ENCODE peak calls at places on chromosome 22, in five cellular contexts. Z, S, X, H and K are unnamed samples.

GRCh38 chr22:47035443-47035881 is 273.0 kb downstream of the TBC1D22A start:
- DNase-seq in Z (no peak), S (no peak), X (no peak), H (peak), K (no peak)

GRCh38 chr22:50076646-50077624 is 8.3 kb downstream of the MLC1 start:
- DNase-seq in Z (no peak), S (no peak), X (no peak), H (no peak), K (no peak)

GRCh38 chr22:48576333-48577013 is 1251.2 kb downstream of the BRD1 start:
- DNase-seq in Z (peak), S (peak), X (no peak), H (peak), K (no peak)

GRCh38 chr22:40383905-40384304 is 13.5 kb downstream of the SGSM3 start:
- DNase-seq in Z (no peak), S (no peak), X (no peak), H (peak), K (no peak)

GRCh38 chr22:18056802-18057474 is 20.9 kb upstream of the PEX26 start:
- DNase-seq in Z (no peak), S (no peak), X (no peak), H (no peak), K (no peak)

GRCh38 chr22:47736166-47737034 is 974.0 kb downstream of the TBC1D22A start:
- DNase-seq in Z (no peak), S (no peak), X (no peak), H (no peak), K (peak)

GRCh38 chr22:23119492-23120414 is 22.0 kb downstream of the RSPH14 start:
- DNase-seq in Z (no peak), S (no peak), X (no peak), H (no peak), K (no peak)

GRCh38 chr22:32754413-32755041 is 47.0 kb upstream of the TIMP3 start:
- DNase-seq in Z (peak), S (no peak), X (no peak), H (peak), K (no peak)

GRCh38 chr22:45688606-45689080 is 17.0 kb downstream of the ATXN10 start:
- DNase-seq in Z (peak), S (no peak), X (no peak), H (peak), K (peak)

GRCh38 chr22:31556627-31557203 is 60.4 kb downstream of the SFI1 start:
- DNase-seq in Z (peak), S (peak), X (no peak), H (peak), K (no peak)

GRCh38 chr22:16838073-16838472 is 12.9 kb upstream of the XKR3 start:
- DNase-seq in Z (no peak), S (no peak), X (no peak), H (no peak), K (no peak)

GRCh38 chr22:43592470-43592869 is 180.7 kb downstream of the MPPED1 start:
- DNase-seq in Z (no peak), S (peak), X (no peak), H (no peak), K (no peak)

DNA sequence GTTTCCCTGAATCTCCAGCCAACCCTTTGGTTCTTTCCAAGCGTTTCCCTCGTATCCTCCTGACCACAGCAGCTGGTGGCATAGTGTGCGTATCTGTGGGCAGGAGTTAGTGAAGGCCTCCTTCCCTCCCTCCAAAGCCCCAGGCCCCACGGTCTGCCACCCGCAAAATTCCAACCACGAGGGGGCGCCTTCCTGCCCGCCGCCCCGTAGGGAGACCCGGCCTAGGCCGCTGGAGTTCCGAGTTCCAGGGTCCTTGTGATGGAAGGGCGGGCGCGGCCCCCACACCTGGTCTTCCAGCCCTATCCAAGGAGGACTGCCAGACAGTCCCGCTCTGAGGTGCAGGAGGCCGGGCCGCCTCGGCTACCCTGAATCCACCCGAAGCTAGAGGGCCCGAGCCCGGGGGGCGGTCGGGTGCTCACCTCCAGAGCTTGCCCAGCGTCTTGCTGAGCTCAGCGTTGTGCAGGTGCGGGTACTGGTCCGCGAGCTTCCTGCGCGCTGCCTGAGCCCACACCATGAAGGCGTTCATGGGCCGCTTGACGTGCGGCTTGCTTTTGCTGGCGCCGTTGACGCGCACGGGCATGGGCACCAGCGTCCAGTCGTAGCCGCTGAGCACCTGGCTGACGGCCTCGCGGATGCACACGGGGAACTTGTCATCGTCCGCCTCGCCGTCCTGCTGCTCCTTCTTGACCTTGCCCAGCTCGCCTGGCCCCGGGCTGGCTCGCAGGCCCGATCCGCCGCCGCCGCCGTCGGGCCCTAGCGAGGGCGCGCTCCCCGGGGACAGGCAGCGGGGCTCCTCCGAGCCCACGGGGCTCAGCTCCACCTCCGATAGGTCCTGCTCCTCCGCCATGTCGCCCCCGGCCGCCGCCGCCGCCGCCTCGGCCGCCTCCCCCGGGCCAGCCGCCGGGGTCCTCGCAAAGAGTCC is 1.2 kb downstream of the SOX10 start:
- DNase-seq in Z (no peak), S (peak), X (no peak), H (no peak), K (no peak)
- TF ChIP-seq EZH2 in Z (peak), S (no peak), X (no peak), H (no peak), K (no peak)

GRCh38 chr22:44659140-44659539 is 42.9 kb upstream of the PRR5 start:
- DNase-seq in Z (peak), S (no peak), X (no peak), H (no peak), K (no peak)
- H3K27ac ChIP-seq in Z (peak), S (no peak), X (no peak), H (no peak), K (no peak)

DNA sequence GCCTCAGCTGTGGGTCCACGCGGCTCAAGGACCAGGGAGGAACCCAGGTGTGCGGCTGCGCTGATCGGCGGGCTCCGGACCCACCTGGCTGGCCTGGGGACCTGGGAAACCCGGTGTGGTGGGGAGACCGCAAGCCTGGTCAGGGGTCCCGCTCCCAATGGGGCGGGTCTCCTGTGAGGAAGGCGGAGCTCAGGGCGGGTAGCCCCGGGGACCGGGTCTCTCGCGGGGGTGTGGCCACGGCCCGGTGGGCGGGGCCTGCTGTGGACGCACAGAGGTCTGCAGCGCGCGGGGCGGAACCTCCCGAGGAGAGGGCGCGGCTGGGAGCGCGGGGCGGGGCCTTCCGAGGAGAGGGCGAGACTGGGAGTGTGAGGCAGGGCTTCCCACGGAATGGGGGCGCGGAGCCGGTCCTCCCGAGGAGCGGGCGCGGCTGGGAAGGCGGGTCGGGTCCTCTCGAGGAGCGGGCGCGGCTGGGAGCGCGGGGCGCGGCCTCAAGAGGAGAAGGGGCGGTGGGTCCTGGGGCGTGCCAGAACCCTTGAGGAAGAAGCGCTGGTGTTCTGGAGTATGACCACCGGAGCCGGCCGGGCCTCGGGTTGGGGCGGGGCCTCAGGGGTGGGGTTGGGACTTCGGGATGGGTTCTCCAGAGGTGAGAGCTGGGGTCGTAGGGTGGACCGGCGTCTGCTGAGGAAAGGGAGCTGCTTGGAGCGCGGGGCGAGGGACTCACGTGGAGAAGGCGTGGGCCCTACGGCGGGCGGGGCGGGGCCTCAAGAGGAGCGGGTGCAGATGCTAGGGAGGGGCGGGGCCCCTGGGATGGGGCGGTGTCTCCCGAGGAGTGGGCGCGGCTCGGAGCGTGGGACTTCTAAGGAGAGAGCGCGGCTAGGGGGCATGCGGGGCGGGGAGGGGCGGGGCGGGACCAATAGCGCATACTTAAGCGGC is 20.8 kb downstream of the DGCR6L start:
- DNase-seq in Z (peak), S (peak), X (peak), H (peak), K (peak)
- TF ChIP-seq EZH2 in Z (no peak), S (no peak), X (no peak), H (no peak), K (no peak)

DNA sequence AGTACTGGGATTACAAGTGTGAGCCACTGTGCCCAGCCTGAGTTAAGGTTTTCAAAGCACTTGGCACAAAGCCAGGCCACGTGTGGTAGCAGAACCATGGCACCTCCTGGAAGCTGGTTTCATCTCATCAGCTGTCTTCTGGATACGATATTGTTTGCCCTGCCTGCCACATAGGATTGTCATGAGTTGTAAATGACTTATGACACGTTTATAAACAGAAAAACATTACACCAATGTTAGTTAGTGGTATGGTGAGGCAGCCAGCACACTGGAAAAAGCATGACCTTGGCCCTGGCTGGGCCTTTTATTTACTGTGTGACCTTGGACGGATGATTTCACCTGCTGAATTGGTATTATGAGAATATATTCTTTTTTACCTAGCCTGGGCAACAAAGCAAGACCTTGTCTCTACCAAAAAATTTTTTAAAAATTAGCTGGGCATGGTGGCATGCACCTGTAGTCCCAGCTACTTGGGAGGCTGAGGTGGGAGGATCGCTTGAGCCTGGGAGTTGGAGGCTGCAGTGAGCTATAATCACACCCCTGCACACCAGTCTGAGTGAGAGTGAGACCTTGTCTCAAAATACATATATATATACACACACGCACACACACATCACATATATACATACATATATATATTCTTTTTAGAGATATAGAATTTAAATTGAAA is 24.0 kb upstream of the MYH9 start:
- DNase-seq in Z (peak), S (no peak), X (no peak), H (no peak), K (no peak)
- H3K27ac ChIP-seq in Z (peak), S (peak), X (no peak), H (no peak), K (no peak)